ENCODE peak calls at places on chromosome 3, in five cellular contexts. B is iris pigment epithelial cell; C is central memory CD4-positive, alpha-beta T cell; F is fibroblast of pulmonary artery; O is WTC11. U is an unnamed sample.

GRCh38 chr3:36520241-36521006 is 140.1 kb downstream of the STAC start:
- DNase-seq in B (no peak), C (no peak), F (no peak), O (no peak), U (no peak)

GRCh38 chr3:16765661-16766060 is 119.1 kb upstream of the PLCL2 start:
- DNase-seq in B (no peak), C (no peak), F (no peak), O (no peak), U (no peak)

GRCh38 chr3:160169139-160169830 is 55.9 kb upstream of the C3orf80 start:
- DNase-seq in B (peak; percentile 83), C (no peak), F (peak; percentile 74), O (no peak), U (peak; percentile 68)

GRCh38 chr3:13548696-13549512 is at the start of gene FBLN2:
- DNase-seq in B (peak; percentile 30), C (no peak), F (peak; percentile 48), O (peak; percentile 66), U (no peak)

GRCh38 chr3:112979244-112979832 is 4.4 kb upstream of the CD200R1 start:
- DNase-seq in B (peak; percentile 35), C (peak; percentile 47), F (peak; percentile 56), O (no peak), U (peak; percentile 62)

GRCh38 chr3:10964537-10965167 is 27.9 kb upstream of the SLC6A1 start:
- DNase-seq in B (no peak), C (no peak), F (peak; percentile 23), O (peak; percentile 67), U (peak; percentile 48)

GRCh38 chr3:55485208-55485791 is 1.8 kb downstream of the WNT5A start:
- DNase-seq in B (peak; percentile 89), C (no peak), F (peak; percentile 89), O (peak; percentile 90), U (peak; percentile 82)

GRCh38 chr3:149449799-149450198 is 24.7 kb upstream of the TM4SF4 start:
- DNase-seq in B (peak; percentile 53), C (no peak), F (no peak), O (no peak), U (no peak)

GRCh38 chr3:149367021-149367840 is 10.2 kb downstream of the TM4SF1 start:
- DNase-seq in B (peak; percentile 83), C (no peak), F (peak; percentile 71), O (no peak), U (peak; percentile 99)

GRCh38 chr3:110929811-110930210 is 141.8 kb upstream of the NECTIN3 start:
- DNase-seq in B (peak; percentile 62), C (no peak), F (no peak), O (no peak), U (no peak)

GRCh38 chr3:195100903-195101591 is 169.9 kb downstream of the XXYLT1 start:
- DNase-seq in B (peak; percentile 29), C (no peak), F (peak; percentile 54), O (no peak), U (no peak)